ENCODE peak calls at places on chromosomes 6 and 20, in nine cellular contexts. One of them, this sample, is unnamed.

GRCh38 chr6:149400050-149400449 is at the start of gene SUMO4:
- DNase-seq in dorsolateral prefrontal cortex: no peak
- DNase-seq in B cell: no peak
- DNase-seq in progenitor cell of endocrine pancreas: no peak
- DNase-seq in cardiac muscle cell: no peak
- DNase-seq in heart left ventricle: no peak
- DNase-seq in Calu3: no peak
- DNase-seq in HCT116: no peak
- DNase-seq in neural crest cell: no peak
- DNase-seq in this sample: no peak

GRCh38 chr6:9657994-9658393 is 756.9 kb downstream of the TFAP2A start:
- DNase-seq in dorsolateral prefrontal cortex: no peak
- DNase-seq in B cell: no peak
- DNase-seq in progenitor cell of endocrine pancreas: no peak
- DNase-seq in cardiac muscle cell: no peak
- DNase-seq in heart left ventricle: no peak
- DNase-seq in Calu3: no peak
- DNase-seq in HCT116: no peak
- DNase-seq in neural crest cell: no peak
- DNase-seq in this sample: no peak

GRCh38 chr20:46260480-46260879 is 47.8 kb downstream of the CDH22 start:
- DNase-seq in dorsolateral prefrontal cortex: no peak
- DNase-seq in B cell: no peak
- DNase-seq in progenitor cell of endocrine pancreas: no peak
- DNase-seq in cardiac muscle cell: no peak
- DNase-seq in heart left ventricle: no peak
- DNase-seq in Calu3: no peak
- DNase-seq in HCT116: no peak
- DNase-seq in neural crest cell: no peak
- DNase-seq in this sample: no peak

GRCh38 chr6:162964703-162965140 is 236.9 kb downstream of the PACRG start:
- DNase-seq in dorsolateral prefrontal cortex: no peak
- DNase-seq in B cell: no peak
- DNase-seq in progenitor cell of endocrine pancreas: no peak
- DNase-seq in cardiac muscle cell: no peak
- DNase-seq in heart left ventricle: peak; percentile 42
- DNase-seq in Calu3: no peak
- DNase-seq in HCT116: peak; percentile 76
- DNase-seq in neural crest cell: no peak
- DNase-seq in this sample: no peak

GRCh38 chr6:11434565-11435326 is 102.8 kb upstream of the TMEM170B start:
- DNase-seq in dorsolateral prefrontal cortex: no peak
- DNase-seq in B cell: no peak
- DNase-seq in progenitor cell of endocrine pancreas: no peak
- DNase-seq in cardiac muscle cell: no peak
- DNase-seq in heart left ventricle: no peak
- DNase-seq in Calu3: peak; percentile 37
- DNase-seq in HCT116: no peak
- DNase-seq in neural crest cell: no peak
- DNase-seq in this sample: no peak

GRCh38 chr20:37776049-37776448 is 82.2 kb downstream of the CTNNBL1 start:
- DNase-seq in dorsolateral prefrontal cortex: no peak
- DNase-seq in B cell: no peak
- DNase-seq in progenitor cell of endocrine pancreas: no peak
- DNase-seq in cardiac muscle cell: no peak
- DNase-seq in heart left ventricle: no peak
- DNase-seq in Calu3: no peak
- DNase-seq in HCT116: no peak
- DNase-seq in neural crest cell: no peak
- DNase-seq in this sample: no peak

GRCh38 chr6:119079288-119079809 is 885 bp upstream of the FAM184A start:
- DNase-seq in dorsolateral prefrontal cortex: no peak
- DNase-seq in B cell: no peak
- DNase-seq in progenitor cell of endocrine pancreas: no peak
- DNase-seq in cardiac muscle cell: no peak
- DNase-seq in heart left ventricle: no peak
- DNase-seq in Calu3: peak; percentile 4
- DNase-seq in HCT116: no peak
- DNase-seq in neural crest cell: no peak
- DNase-seq in this sample: no peak

GRCh38 chr20:38084425-38084951 is 50.9 kb downstream of the RPRD1B start:
- DNase-seq in dorsolateral prefrontal cortex: no peak
- DNase-seq in B cell: no peak
- DNase-seq in progenitor cell of endocrine pancreas: no peak
- DNase-seq in cardiac muscle cell: peak; percentile 80
- DNase-seq in heart left ventricle: peak; percentile 39
- DNase-seq in Calu3: no peak
- DNase-seq in HCT116: no peak
- DNase-seq in neural crest cell: no peak
- DNase-seq in this sample: no peak

GRCh38 chr20:517221-517620 is 26.4 kb downstream of the CSNK2A1 start:
- DNase-seq in dorsolateral prefrontal cortex: no peak
- DNase-seq in B cell: no peak
- DNase-seq in progenitor cell of endocrine pancreas: no peak
- DNase-seq in cardiac muscle cell: peak; percentile 37
- DNase-seq in heart left ventricle: no peak
- DNase-seq in Calu3: no peak
- DNase-seq in HCT116: no peak
- DNase-seq in neural crest cell: no peak
- DNase-seq in this sample: no peak

GRCh38 chr20:20695250-20695816 is 17.1 kb downstream of the RALGAPA2 start:
- DNase-seq in dorsolateral prefrontal cortex: no peak
- DNase-seq in B cell: no peak
- DNase-seq in progenitor cell of endocrine pancreas: no peak
- DNase-seq in cardiac muscle cell: no peak
- DNase-seq in heart left ventricle: no peak
- DNase-seq in Calu3: no peak
- DNase-seq in HCT116: no peak
- DNase-seq in neural crest cell: no peak
- DNase-seq in this sample: no peak

GRCh38 chr6:82144852-82145332 is 102.7 kb downstream of the IBTK start:
- DNase-seq in dorsolateral prefrontal cortex: no peak
- DNase-seq in B cell: no peak
- DNase-seq in progenitor cell of endocrine pancreas: no peak
- DNase-seq in cardiac muscle cell: peak; percentile 32
- DNase-seq in heart left ventricle: peak; percentile 77
- DNase-seq in Calu3: peak; percentile 57
- DNase-seq in HCT116: peak; percentile 57
- DNase-seq in neural crest cell: no peak
- DNase-seq in this sample: no peak

GRCh38 chr20:35600176-35600995 is 15.2 kb upstream of the SPAG4 start:
- DNase-seq in dorsolateral prefrontal cortex: no peak
- DNase-seq in B cell: no peak
- DNase-seq in progenitor cell of endocrine pancreas: no peak
- DNase-seq in cardiac muscle cell: no peak
- DNase-seq in heart left ventricle: no peak
- DNase-seq in Calu3: no peak
- DNase-seq in HCT116: no peak
- DNase-seq in neural crest cell: no peak
- DNase-seq in this sample: peak; percentile 86

GRCh38 chr6:30887901-30888300 is 3.6 kb downstream of the DDR1 start:
- DNase-seq in dorsolateral prefrontal cortex: no peak
- DNase-seq in B cell: no peak
- DNase-seq in progenitor cell of endocrine pancreas: no peak
- DNase-seq in cardiac muscle cell: no peak
- DNase-seq in heart left ventricle: no peak
- DNase-seq in Calu3: no peak
- DNase-seq in HCT116: no peak
- DNase-seq in neural crest cell: no peak
- DNase-seq in this sample: no peak

GRCh38 chr6:142377112-142377848 is 75.5 kb downstream of the ADGRG6 start:
- DNase-seq in dorsolateral prefrontal cortex: no peak
- DNase-seq in B cell: no peak
- DNase-seq in progenitor cell of endocrine pancreas: peak; percentile 23
- DNase-seq in cardiac muscle cell: peak; percentile 59
- DNase-seq in heart left ventricle: no peak
- DNase-seq in Calu3: peak; percentile 68
- DNase-seq in HCT116: peak; percentile 58
- DNase-seq in neural crest cell: no peak
- DNase-seq in this sample: no peak

GRCh38 chr6:62613920-62614319 is 327.9 kb upstream of the KHDRBS2 start:
- DNase-seq in dorsolateral prefrontal cortex: no peak
- DNase-seq in B cell: no peak
- DNase-seq in progenitor cell of endocrine pancreas: no peak
- DNase-seq in cardiac muscle cell: no peak
- DNase-seq in heart left ventricle: no peak
- DNase-seq in Calu3: no peak
- DNase-seq in HCT116: no peak
- DNase-seq in neural crest cell: no peak
- DNase-seq in this sample: no peak

GRCh38 chr20:19531446-19531845 is 226.6 kb upstream of the RIN2 start:
- DNase-seq in dorsolateral prefrontal cortex: no peak
- DNase-seq in B cell: no peak
- DNase-seq in progenitor cell of endocrine pancreas: no peak
- DNase-seq in cardiac muscle cell: no peak
- DNase-seq in heart left ventricle: no peak
- DNase-seq in Calu3: no peak
- DNase-seq in HCT116: no peak
- DNase-seq in neural crest cell: no peak
- DNase-seq in this sample: no peak

GRCh38 chr6:101595276-101595675 is 201.8 kb downstream of the GRIK2 start:
- DNase-seq in dorsolateral prefrontal cortex: no peak
- DNase-seq in B cell: no peak
- DNase-seq in progenitor cell of endocrine pancreas: no peak
- DNase-seq in cardiac muscle cell: no peak
- DNase-seq in heart left ventricle: no peak
- DNase-seq in Calu3: no peak
- DNase-seq in HCT116: no peak
- DNase-seq in neural crest cell: no peak
- DNase-seq in this sample: no peak

GRCh38 chr6:166394036-166394892 is 11.5 kb upstream of the MPC1 start:
- DNase-seq in dorsolateral prefrontal cortex: no peak
- DNase-seq in B cell: no peak
- DNase-seq in progenitor cell of endocrine pancreas: no peak
- DNase-seq in cardiac muscle cell: no peak
- DNase-seq in heart left ventricle: no peak
- DNase-seq in Calu3: no peak
- DNase-seq in HCT116: no peak
- DNase-seq in neural crest cell: no peak
- DNase-seq in this sample: no peak

GRCh38 chr20:36532388-36532787 is 8.9 kb upstream of the MYL9 start:
- DNase-seq in dorsolateral prefrontal cortex: no peak
- DNase-seq in B cell: no peak
- DNase-seq in progenitor cell of endocrine pancreas: no peak
- DNase-seq in cardiac muscle cell: no peak
- DNase-seq in heart left ventricle: no peak
- DNase-seq in Calu3: no peak
- DNase-seq in HCT116: no peak
- DNase-seq in neural crest cell: no peak
- DNase-seq in this sample: no peak

GRCh38 chr6:112603726-112604125 is 256.6 kb downstream of the RFPL4B start:
- DNase-seq in dorsolateral prefrontal cortex: no peak
- DNase-seq in B cell: no peak
- DNase-seq in progenitor cell of endocrine pancreas: no peak
- DNase-seq in cardiac muscle cell: no peak
- DNase-seq in heart left ventricle: no peak
- DNase-seq in Calu3: no peak
- DNase-seq in HCT116: no peak
- DNase-seq in neural crest cell: no peak
- DNase-seq in this sample: no peak

DNA sequence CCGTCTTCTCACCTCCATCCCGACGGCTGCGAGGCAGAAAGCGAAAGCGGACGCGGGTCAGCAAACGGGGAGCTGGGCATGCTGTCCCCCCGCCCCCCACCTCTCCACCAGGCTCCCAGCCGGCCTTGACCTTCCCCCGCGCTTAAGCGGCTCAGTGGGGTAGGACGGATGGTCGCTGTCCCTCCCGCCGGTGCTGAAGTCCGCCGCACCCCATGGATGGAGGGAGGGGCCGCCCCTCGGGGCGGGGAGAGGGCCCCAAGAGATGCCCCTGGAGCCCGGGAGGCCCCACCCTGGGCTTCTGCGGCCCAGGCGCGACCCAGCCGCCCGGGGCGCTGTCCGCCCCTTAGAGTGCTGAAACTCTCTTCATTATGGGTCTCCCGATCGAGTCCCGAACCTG is at the start of gene KCNB1:
- DNase-seq in dorsolateral prefrontal cortex: no peak
- DNase-seq in B cell: peak; percentile 72
- DNase-seq in progenitor cell of endocrine pancreas: peak; percentile 85
- DNase-seq in cardiac muscle cell: peak; percentile 95
- DNase-seq in heart left ventricle: peak; percentile 55
- DNase-seq in Calu3: peak; percentile 49
- DNase-seq in HCT116: no peak
- DNase-seq in neural crest cell: peak; percentile 68
- DNase-seq in this sample: no peak
- TF ChIP-seq CTCF in dorsolateral prefrontal cortex: no peak
- TF ChIP-seq CTCF in B cell: no peak
- TF ChIP-seq CTCF in progenitor cell of endocrine pancreas: peak; percentile 23
- TF ChIP-seq CTCF in cardiac muscle cell: no peak
- TF ChIP-seq CTCF in heart left ventricle: peak; percentile 23
- TF ChIP-seq CTCF in Calu3: no peak
- TF ChIP-seq CTCF in HCT116: no peak
- TF ChIP-seq CTCF in neural crest cell: peak; percentile 36
- TF ChIP-seq CTCF in this sample: peak; percentile 38

DNA sequence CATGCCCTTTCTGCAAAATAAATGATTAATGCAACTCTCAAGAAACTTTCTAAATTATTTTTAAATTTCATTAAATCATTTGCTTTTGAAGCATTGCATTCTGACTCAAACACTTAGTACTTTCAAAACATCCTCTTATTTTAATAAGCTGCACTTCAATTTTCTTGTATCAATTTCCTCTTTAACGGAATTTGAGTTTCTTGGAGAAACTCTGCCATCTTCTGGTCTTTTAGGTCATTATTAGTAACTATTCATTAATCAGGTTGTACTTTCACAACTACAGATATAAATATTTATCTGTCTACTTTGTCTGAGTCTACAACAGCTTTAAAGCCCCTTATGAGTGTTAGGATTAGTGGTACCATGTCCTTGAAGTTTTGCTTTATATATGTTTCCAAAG is 30.2 kb downstream of the TMX4 start:
- DNase-seq in dorsolateral prefrontal cortex: no peak
- DNase-seq in B cell: no peak
- DNase-seq in progenitor cell of endocrine pancreas: no peak
- DNase-seq in cardiac muscle cell: no peak
- DNase-seq in heart left ventricle: no peak
- DNase-seq in Calu3: no peak
- DNase-seq in HCT116: no peak
- DNase-seq in neural crest cell: no peak
- DNase-seq in this sample: no peak
- TF ChIP-seq CTCF in dorsolateral prefrontal cortex: peak; percentile 38
- TF ChIP-seq CTCF in B cell: no peak
- TF ChIP-seq CTCF in progenitor cell of endocrine pancreas: no peak
- TF ChIP-seq CTCF in cardiac muscle cell: no peak
- TF ChIP-seq CTCF in heart left ventricle: no peak
- TF ChIP-seq CTCF in Calu3: no peak
- TF ChIP-seq CTCF in HCT116: no peak
- TF ChIP-seq CTCF in neural crest cell: no peak
- TF ChIP-seq CTCF in this sample: peak; percentile 51

GRCh38 chr6:18004256-18004985 is 17.0 kb upstream of the KIF13A start:
- DNase-seq in dorsolateral prefrontal cortex: no peak
- DNase-seq in B cell: no peak
- DNase-seq in progenitor cell of endocrine pancreas: no peak
- DNase-seq in cardiac muscle cell: no peak
- DNase-seq in heart left ventricle: no peak
- DNase-seq in Calu3: no peak
- DNase-seq in HCT116: no peak
- DNase-seq in neural crest cell: no peak
- DNase-seq in this sample: no peak
- TF ChIP-seq CTCF in dorsolateral prefrontal cortex: no peak
- TF ChIP-seq CTCF in B cell: no peak
- TF ChIP-seq CTCF in progenitor cell of endocrine pancreas: no peak
- TF ChIP-seq CTCF in cardiac muscle cell: no peak
- TF ChIP-seq CTCF in heart left ventricle: no peak
- TF ChIP-seq CTCF in Calu3: no peak
- TF ChIP-seq CTCF in HCT116: no peak
- TF ChIP-seq CTCF in neural crest cell: no peak
- TF ChIP-seq CTCF in this sample: no peak

GRCh38 chr6:84764332-84765049 is at the start of gene TBX18:
- DNase-seq in dorsolateral prefrontal cortex: no peak
- DNase-seq in B cell: no peak
- DNase-seq in progenitor cell of endocrine pancreas: peak; percentile 81
- DNase-seq in cardiac muscle cell: peak; percentile 94
- DNase-seq in heart left ventricle: peak; percentile 88
- DNase-seq in Calu3: peak; percentile 93
- DNase-seq in HCT116: peak; percentile 85
- DNase-seq in neural crest cell: peak; percentile 78
- DNase-seq in this sample: peak; percentile 96
- TF ChIP-seq CTCF in dorsolateral prefrontal cortex: no peak
- TF ChIP-seq CTCF in B cell: no peak
- TF ChIP-seq CTCF in progenitor cell of endocrine pancreas: no peak
- TF ChIP-seq CTCF in cardiac muscle cell: peak; percentile 22
- TF ChIP-seq CTCF in heart left ventricle: no peak
- TF ChIP-seq CTCF in Calu3: no peak
- TF ChIP-seq CTCF in HCT116: no peak
- TF ChIP-seq CTCF in neural crest cell: no peak
- TF ChIP-seq CTCF in this sample: peak; percentile 52

This sample was measured in chondrocyte.